ENCODE peak calls at places on chromosomes 16 and 17, in six cellular contexts. P, N, A, U, X and O are unnamed samples.

GRCh38 chr17:57388326-57388725 is 132.0 kb downstream of the MSI2 start:
- DNase-seq in N (no peak), U (no peak), X (no peak), P (no peak), A (no peak), O (no peak)

GRCh38 chr17:73379814-73380213 is 68.0 kb upstream of the CDC42EP4 start:
- DNase-seq in A (no peak), X (no peak), N (no peak), P (no peak), U (no peak), O (no peak)

GRCh38 chr17:19646788-19647696 is 1.5 kb upstream of the ALDH3A2 start:
- DNase-seq in N (peak; percentile 18), A (no peak), U (peak; percentile 55), X (peak; percentile 52), P (peak; percentile 21), O (no peak)

GRCh38 chr16:85843471-85844168 is 44.1 kb downstream of the COX4I1 start:
- DNase-seq in A (no peak), U (no peak), X (no peak), P (no peak), N (no peak), O (no peak)

GRCh38 chr17:72719582-72720493 is 372.6 kb downstream of the SLC39A11 start:
- DNase-seq in U (no peak), N (peak; percentile 73), A (no peak), X (no peak), P (no peak), O (peak; percentile 67)

GRCh38 chr17:14316131-14316854 is 15.4 kb downstream of the HS3ST3B1 start:
- DNase-seq in U (no peak), P (peak; percentile 26), A (no peak), X (no peak), N (peak; percentile 74), O (peak; percentile 62)

GRCh38 chr16:70529051-70529777 is 5.6 kb downstream of the SF3B3 start:
- DNase-seq in P (no peak), X (peak; percentile 46), A (peak; percentile 58), N (peak; percentile 79), U (peak; percentile 87), O (peak; percentile 79)

GRCh38 chr16:4392382-4393242 is 21.0 kb downstream of the VASN start:
- DNase-seq in U (peak; percentile 92), A (no peak), P (peak; percentile 68), X (peak; percentile 96), N (peak; percentile 57), O (peak; percentile 86)

GRCh38 chr17:67488768-67489167 is 111.7 kb downstream of the PITPNC1 start:
- DNase-seq in X (no peak), N (no peak), U (no peak), P (no peak), A (no peak), O (no peak)

GRCh38 chr17:35578195-35578928 is at the start of gene PEX12:
- DNase-seq in X (peak; percentile 95), U (peak; percentile 89), A (peak; percentile 95), P (peak; percentile 87), N (peak; percentile 92), O (peak; percentile 80)

GRCh38 chr16:69859105-69859969 is 91.8 kb upstream of the CLEC18A start:
- DNase-seq in P (peak; percentile 79), U (no peak), N (no peak), X (peak; percentile 92), A (no peak), O (no peak)

GRCh38 chr16:79469999-79470398 is 130.5 kb downstream of the MAF start:
- DNase-seq in P (no peak), N (no peak), A (no peak), U (no peak), X (no peak), O (no peak)

GRCh38 chr16:56298948-56299602 is 107.8 kb downstream of the GNAO1 start:
- DNase-seq in A (no peak), N (no peak), U (no peak), P (peak; percentile 60), X (no peak), O (no peak)

GRCh38 chr16:3017806-3018506 is at the start of gene CLDN6:
- DNase-seq in A (no peak), N (no peak), U (no peak), P (peak; percentile 96), X (peak; percentile 98), O (no peak)

GRCh38 chr17:69084911-69085310 is 24.2 kb upstream of the ABCA9 start:
- DNase-seq in X (peak; percentile 91), A (no peak), N (no peak), P (peak; percentile 68), U (peak; percentile 14), O (no peak)

GRCh38 chr17:48483004-48483403 is 47.8 kb downstream of the HOXB1 start:
- DNase-seq in A (no peak), N (no peak), U (peak; percentile 77), X (no peak), P (no peak), O (no peak)

GRCh38 chr16:10879681-10880589 is 2.9 kb downstream of the CIITA start:
- DNase-seq in N (no peak), U (no peak), X (no peak), P (no peak), A (no peak), O (no peak)

GRCh38 chr16:50694206-50694605 is 800 bp downstream of the NOD2 start:
- DNase-seq in U (no peak), P (no peak), A (no peak), N (no peak), X (no peak), O (no peak)

GRCh38 chr16:28561557-28562187 is 8.0 kb downstream of the SGF29 start:
- DNase-seq in N (no peak), U (no peak), P (no peak), X (no peak), A (no peak), O (no peak)

GRCh38 chr16:11134722-11135121 is 121.3 kb downstream of the SOCS1 start:
- DNase-seq in U (no peak), X (no peak), A (no peak), P (no peak), N (no peak), O (no peak)

GRCh38 chr16:50270510-50271147 is 4.3 kb downstream of the ADCY7 start:
- DNase-seq in X (no peak), A (no peak), N (no peak), U (no peak), P (no peak), O (no peak)

GRCh38 chr17:21551081-21551881 is 141.0 kb upstream of the KCNJ18 start:
- DNase-seq in A (peak; percentile 72), U (peak; percentile 95), N (peak; percentile 88), P (no peak), X (peak; percentile 76), O (peak; percentile 89)
- H2AFZ ChIP-seq in A (peak overlapping the region; percentile 90), U (peak overlapping the region; percentile 69), N (peak overlapping the region; percentile 85), P (no peak overlapping the region), X (peak overlapping the region; percentile 92), O (peak overlapping the region; percentile 84)

GRCh38 chr16:89471225-89471624 is 19.1 kb downstream of the ANKRD11 start:
- DNase-seq in N (peak; percentile 75), U (peak; percentile 82), P (no peak), X (no peak), A (no peak), O (peak; percentile 88)

GRCh38 chr16:89472711-89473075 is 17.7 kb downstream of the ANKRD11 start:
- DNase-seq in A (no peak), U (no peak), N (no peak), P (no peak), X (no peak), O (no peak)

GRCh38 chr16:89467382-89467781 is 23.0 kb downstream of the ANKRD11 start:
- DNase-seq in A (no peak), X (no peak), N (no peak), U (no peak), P (no peak), O (no peak)

DNA sequence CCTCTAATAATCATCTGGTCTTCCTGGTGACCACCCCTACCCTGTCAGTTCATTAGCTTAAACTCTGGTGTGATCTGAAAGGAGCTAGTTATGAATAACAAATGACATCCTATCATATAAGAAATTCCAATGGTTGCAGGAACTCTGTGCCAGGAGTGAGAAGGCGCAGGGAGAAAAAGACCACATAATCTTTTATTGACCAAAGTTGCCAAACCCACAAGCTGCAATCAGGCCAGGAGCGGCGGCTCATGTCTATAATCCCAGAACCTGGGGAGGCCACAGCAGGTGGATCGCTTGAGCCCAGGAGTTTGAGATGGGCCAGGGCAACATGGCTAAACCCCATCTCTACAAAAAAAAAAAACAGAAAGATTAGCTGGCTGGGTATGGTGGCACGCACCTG is 23.4 kb downstream of the ANKRD11 start:
- DNase-seq in A (no peak), N (no peak), P (no peak), U (no peak), X (no peak), O (no peak)
- H2AFZ ChIP-seq in A (no peak overlapping the region), N (no peak overlapping the region), P (no peak overlapping the region), U (no peak overlapping the region), X (no peak overlapping the region), O (no peak overlapping the region)

DNA sequence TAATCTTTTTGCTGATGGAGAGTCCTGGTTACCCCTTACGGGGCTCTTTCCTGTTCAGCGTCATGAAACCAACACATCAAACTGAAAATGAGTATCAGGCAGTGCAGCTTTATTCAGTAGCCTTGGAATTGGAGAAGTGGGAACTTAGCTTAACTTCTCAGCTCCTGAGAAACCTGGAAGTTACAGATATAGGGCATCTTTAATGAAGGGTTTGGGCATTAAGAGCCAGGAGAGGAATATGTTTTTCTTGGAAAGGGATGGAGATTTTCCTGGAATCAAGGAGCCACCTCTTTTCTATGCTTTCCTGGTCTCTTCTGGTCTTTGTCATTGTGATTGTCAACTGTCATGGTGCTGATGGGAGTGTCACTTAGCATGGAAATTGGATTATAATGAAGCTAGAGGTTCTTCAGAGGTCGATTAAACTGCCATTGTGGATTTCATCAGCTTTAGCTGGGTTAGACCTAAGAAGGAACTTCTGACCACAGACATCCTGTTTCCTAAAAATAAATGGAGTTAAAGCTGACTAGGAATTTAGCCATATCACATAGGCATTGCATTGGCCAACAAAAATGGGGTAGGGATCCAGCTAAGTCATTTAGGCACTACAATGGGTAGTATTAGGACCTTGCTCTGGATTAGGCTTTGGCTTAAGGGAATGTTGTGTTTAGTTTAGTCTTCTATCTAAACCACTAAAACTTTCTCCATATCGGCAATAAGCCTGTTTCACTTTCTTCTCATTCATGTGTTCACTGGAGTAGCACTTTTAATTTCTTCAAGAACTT is 186.4 kb downstream of the BCAS3 start:
- DNase-seq in A (peak; percentile 12), P (no peak), U (no peak), N (peak; percentile 28), X (no peak), O (peak; percentile 9)
- H2AFZ ChIP-seq in A (no peak overlapping the region), P (no peak overlapping the region), U (peak overlapping the region; percentile 39), N (peak overlapping the region; percentile 31), X (no peak overlapping the region), O (no peak overlapping the region)

DNA sequence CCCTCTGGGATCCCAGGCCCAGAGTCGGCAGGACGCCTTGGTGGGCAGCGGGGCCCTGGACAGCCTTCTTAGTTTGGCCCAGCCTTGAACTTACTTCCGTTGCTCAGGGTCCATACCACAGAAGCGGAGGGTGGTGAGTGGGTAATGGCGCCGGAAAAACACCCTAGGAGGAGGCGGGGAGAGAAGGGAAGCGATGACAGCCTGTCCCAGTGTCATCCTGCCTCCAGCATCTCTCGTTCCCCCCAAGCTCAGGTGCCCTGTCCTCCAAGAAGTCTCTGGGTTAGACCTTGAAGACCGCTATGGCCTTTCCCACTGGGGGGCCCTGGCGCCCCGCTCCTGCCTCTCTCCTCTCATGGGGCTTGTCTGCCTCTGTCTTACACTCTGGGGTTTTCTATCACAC is 22.9 kb downstream of the TNS4 start:
- DNase-seq in N (no peak), X (no peak), P (no peak), A (no peak), U (no peak), O (no peak)
- H2AFZ ChIP-seq in N (no peak overlapping the region), X (no peak overlapping the region), P (no peak overlapping the region), A (no peak overlapping the region), U (no peak overlapping the region), O (no peak overlapping the region)